ENCODE peak calls at places on chromosomes 5 and 9, in eight cellular contexts. R is adrenal gland, Q is K562, L is left ventricle myocardium inferior, P is GM12865, J is PC-3, A is tibial artery, O is stomach. G is an unnamed sample.

GRCh38 chr9:5089737-5090136 is 95.7 kb downstream of the INSL6 start:
- DNase-seq in R (no peak), Q (no peak), J (no peak), P (no peak), O (no peak), L (no peak), A (no peak), G (no peak)

GRCh38 chr9:109321727-109322126 is 868 bp upstream of the EPB41L4B start:
- DNase-seq in Q (no peak), J (no peak), P (no peak), L (no peak), O (no peak), R (no peak), A (no peak), G (no peak)

GRCh38 chr5:152404494-152404893 is 585 bp downstream of the NMUR2 start:
- DNase-seq in A (no peak), R (no peak), O (no peak), L (no peak), Q (no peak), P (no peak), J (no peak), G (no peak)

GRCh38 chr5:64977779-64978178 is 209.0 kb downstream of the CWC27 start:
- DNase-seq in P (no peak), A (no peak), L (no peak), R (no peak), O (no peak), Q (peak; percentile 5), J (no peak), G (no peak)

GRCh38 chr5:154601014-154601413 is 123.0 kb upstream of the HAND1 start:
- DNase-seq in O (no peak), A (no peak), L (no peak), P (no peak), R (no peak), Q (no peak), J (no peak), G (no peak)

GRCh38 chr5:37871023-37871815 is 31.4 kb upstream of the GDNF start:
- DNase-seq in R (no peak), Q (no peak), P (no peak), A (no peak), J (peak; percentile 48), O (no peak), L (no peak), G (no peak)

GRCh38 chr9:95366731-95367325 is 49.3 kb upstream of the FANCC start:
- DNase-seq in O (no peak), A (no peak), L (no peak), R (no peak), Q (no peak), J (no peak), P (no peak), G (no peak)

GRCh38 chr9:6759114-6759977 is 1.6 kb downstream of the KDM4C start:
- DNase-seq in J (peak; percentile 74), O (peak; percentile 28), L (no peak), Q (peak; percentile 34), P (peak; percentile 84), R (peak; percentile 28), A (no peak), G (peak; percentile 53)

GRCh38 chr9:92422611-92423010 is 1.7 kb downstream of the OMD start:
- DNase-seq in Q (no peak), J (no peak), A (no peak), R (no peak), P (no peak), O (no peak), L (no peak), G (no peak)

GRCh38 chr9:136229096-136230065 is 16.2 kb downstream of the QSOX2 start:
- DNase-seq in P (no peak), O (no peak), L (no peak), J (peak; percentile 52), R (no peak), Q (no peak), A (no peak), G (no peak)

GRCh38 chr5:127216906-127217675 is 73.5 kb upstream of the MEGF10 start:
- DNase-seq in Q (no peak), R (no peak), O (no peak), P (no peak), A (no peak), L (no peak), J (no peak), G (no peak)

GRCh38 chr5:136750507-136750906 is 385.2 kb upstream of the TRPC7 start:
- DNase-seq in L (no peak), J (no peak), R (no peak), A (no peak), Q (no peak), O (no peak), P (no peak), G (no peak)

GRCh38 chr9:98927724-98928123 is 16.0 kb upstream of the COL15A1 start:
- DNase-seq in O (no peak), A (no peak), L (no peak), Q (no peak), R (peak; percentile 53), P (no peak), J (no peak), G (no peak)

GRCh38 chr9:98929866-98930265 is 13.8 kb upstream of the COL15A1 start:
- DNase-seq in Q (peak; percentile 85), R (peak; percentile 77), A (no peak), O (no peak), L (no peak), P (no peak), J (no peak), G (no peak)

GRCh38 chr9:98931543-98931942 is 12.2 kb upstream of the COL15A1 start:
- DNase-seq in R (no peak), A (no peak), O (no peak), Q (peak; percentile 75), L (no peak), P (peak; percentile 11), J (no peak), G (no peak)

GRCh38 chr9:98930792-98931191 is 12.9 kb upstream of the COL15A1 start:
- DNase-seq in Q (peak; percentile 34), L (no peak), J (no peak), R (no peak), O (no peak), P (peak; percentile 43), A (no peak), G (no peak)

DNA sequence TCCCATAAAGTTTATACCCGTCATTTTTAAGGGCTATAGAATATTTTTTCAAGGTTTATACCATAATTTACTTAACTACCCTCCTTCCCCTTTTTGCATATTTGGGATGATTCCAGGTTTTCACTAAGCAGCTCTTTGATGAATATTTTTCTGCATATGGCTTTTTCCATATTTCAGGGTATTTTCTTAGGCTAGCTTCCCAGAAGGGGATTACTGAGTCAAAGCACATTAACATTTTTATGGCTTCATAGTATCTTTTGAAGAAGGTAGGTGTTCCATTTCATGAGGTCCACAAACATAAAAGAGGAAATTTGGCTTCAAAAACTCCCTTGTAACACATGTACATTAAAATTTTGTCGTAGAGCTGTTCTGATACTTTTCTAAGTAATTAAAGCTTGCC is 14.6 kb upstream of the COL15A1 start:
- DNase-seq in O (no peak), P (no peak), J (no peak), Q (no peak), L (no peak), R (no peak), A (no peak), G (no peak)
- TF ChIP-seq CTCF in O (no peak), P (no peak), J (no peak), Q (no peak), L (no peak), R (no peak), A (no peak), G (no peak)

DNA sequence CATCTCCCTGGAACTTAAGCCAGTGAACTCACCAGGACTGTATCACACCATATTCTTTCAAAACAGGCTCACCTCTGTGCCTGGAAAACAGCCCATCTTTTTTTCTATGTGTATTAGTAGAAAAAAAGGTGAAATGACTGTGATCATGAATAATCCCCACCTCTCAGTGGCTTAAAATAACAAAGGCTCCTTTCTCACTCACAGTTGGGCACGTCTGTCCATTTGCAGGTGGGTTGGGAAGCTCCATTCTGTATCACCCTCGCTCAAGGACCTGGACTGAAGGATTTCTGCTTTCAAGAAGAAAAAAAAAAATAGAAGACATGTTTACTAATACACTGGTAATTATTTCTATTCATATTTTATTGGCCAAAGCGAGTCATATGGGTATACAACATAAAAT is 17.3 kb upstream of the FGF1 start:
- DNase-seq in P (no peak), R (no peak), J (no peak), L (no peak), O (no peak), A (no peak), Q (no peak), G (no peak)
- H3K4me3 ChIP-seq in P (no peak overlapping the region), R (no peak overlapping the region), J (no peak overlapping the region), L (no peak overlapping the region), O (no peak overlapping the region), A (no peak overlapping the region), Q (no peak overlapping the region), G (no peak overlapping the region)

GRCh38 chr5:143405063-143405746 is 1.7 kb upstream of the NR3C1 start:
- DNase-seq in Q (peak; percentile 90), P (peak; percentile 97), J (peak; percentile 56), O (peak; percentile 84), L (peak; percentile 89), A (peak; percentile 91), R (peak; percentile 87), G (peak; percentile 67)

GRCh38 chr5:143404416-143405062 is 1.1 kb upstream of the NR3C1 start:
- DNase-seq in A (peak; percentile 88), L (peak; percentile 82), O (peak; percentile 75), R (peak; percentile 76), Q (peak; percentile 86), P (peak; percentile 92), J (peak; percentile 69), G (peak; percentile 65)

GRCh38 chr5:143403357-143403606 is 204 bp downstream of the NR3C1 start:
- DNase-seq in L (no peak), A (no peak), O (no peak), P (no peak), Q (no peak), R (no peak), J (no peak), G (no peak)

GRCh38 chr5:143402464-143403356 is 776 bp downstream of the NR3C1 start:
- DNase-seq in O (peak; percentile 67), J (peak; percentile 33), R (peak; percentile 71), L (peak; percentile 70), P (peak; percentile 67), A (peak; percentile 79), Q (peak; percentile 81), G (no peak)

GRCh38 chr5:143403607-143404415 is at the start of gene NR3C1:
- DNase-seq in Q (peak; percentile 89), O (peak; percentile 88), L (peak; percentile 90), A (peak; percentile 93), R (peak; percentile 88), J (peak; percentile 78), P (peak; percentile 95), G (peak; percentile 74)
- TF ChIP-seq CTCF in Q (peak; percentile 32), O (no peak), L (peak; percentile 69), A (peak; percentile 49), R (no peak), J (peak; percentile 21), P (peak; percentile 74), G (peak; percentile 68)

DNA sequence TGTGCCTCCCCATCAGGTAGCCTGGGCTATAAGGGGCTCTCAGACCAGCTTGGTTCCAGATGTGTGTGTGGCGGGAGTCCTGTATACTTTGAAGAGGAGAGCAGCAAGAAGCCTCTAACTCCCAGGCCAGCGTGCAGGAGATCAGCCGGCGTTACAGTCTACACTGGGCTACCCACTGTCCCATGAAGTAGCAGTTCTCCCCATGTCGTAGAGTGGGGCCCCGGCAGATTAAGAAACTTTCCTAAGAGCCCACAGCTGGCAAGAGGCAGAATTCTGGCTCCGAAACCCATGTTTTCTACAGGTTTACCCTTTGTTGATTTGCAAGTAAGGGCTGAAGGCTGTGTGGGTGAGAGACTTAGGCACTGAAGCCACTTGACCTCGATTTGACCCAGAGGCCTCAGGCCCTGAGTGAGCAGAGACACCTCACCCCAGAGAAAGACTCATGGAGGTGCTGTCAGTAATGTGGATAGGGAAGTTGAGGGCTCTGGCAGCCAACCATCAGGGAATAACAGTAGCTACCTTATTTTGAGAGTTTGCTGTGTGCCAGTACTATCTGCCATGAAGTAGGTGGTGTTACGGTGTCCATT is 906 bp upstream of the B4GALT1 start:
- DNase-seq in O (no peak), J (no peak), Q (peak; percentile 70), R (no peak), P (peak; percentile 57), L (no peak), A (no peak), G (no peak)
- H3K4me3 ChIP-seq in O (peak overlapping the region; percentile 94), J (peak overlapping the region; percentile 63), Q (peak overlapping the region; percentile 79), R (peak overlapping the region; percentile 7), P (peak overlapping the region; percentile 75), L (peak overlapping the region; percentile 99), A (peak overlapping the region; percentile 92), G (peak overlapping the region; percentile 62)